ENCODE peak calls at places on chromosomes 13 and 19, in ten cellular contexts. K, V, S, F, Q, L, W, M, I and Y are unnamed samples.

GRCh38 chr19:43560687-43561086 is 14.6 kb downstream of the XRCC1 start:
- DNase-seq in S (no peak), V (no peak), M (no peak), Q (no peak), F (no peak), K (no peak), I (peak; percentile 68), W (no peak), L (peak; percentile 40), Y (no peak)

GRCh38 chr19:46515879-46516350 is 20.2 kb upstream of the PNMA8B start:
- DNase-seq in M (no peak), K (no peak), W (no peak), V (no peak), I (no peak), L (peak; percentile 80), S (peak; percentile 77), Q (no peak), F (no peak), Y (no peak)

GRCh38 chr19:42658148-42658547 is 63.4 kb upstream of the CEACAM8 start:
- DNase-seq in K (no peak), M (no peak), I (no peak), Q (no peak), L (no peak), W (no peak), V (no peak), S (no peak), F (no peak), Y (no peak)

GRCh38 chr13:21031594-21031993 is 29.8 kb downstream of the LATS2 start:
- DNase-seq in L (no peak), M (no peak), K (no peak), V (no peak), Q (no peak), S (no peak), W (no peak), I (no peak), F (no peak), Y (no peak)

GRCh38 chr13:63693696-63694095 is 2278.0 kb upstream of the PCDH20 start:
- DNase-seq in K (no peak), W (no peak), S (no peak), V (no peak), M (no peak), I (peak; percentile 71), Q (no peak), L (no peak), F (no peak), Y (no peak)

GRCh38 chr19:37999309-38000213 is 92.6 kb downstream of the SIPA1L3 start:
- DNase-seq in L (no peak), V (no peak), Q (no peak), S (no peak), K (no peak), W (peak; percentile 28), M (no peak), F (no peak), I (no peak), Y (no peak)

GRCh38 chr19:30214651-30215051 is 157.5 kb upstream of the ZNF536 start:
- DNase-seq in Q (no peak), F (no peak), V (no peak), L (no peak), K (no peak), S (no peak), I (no peak), W (no peak), M (peak; percentile 1), Y (no peak)

GRCh38 chr19:4910594-4911273 is 1.4 kb downstream of the UHRF1 start:
- DNase-seq in F (no peak), I (no peak), V (no peak), K (no peak), Q (no peak), W (no peak), L (no peak), S (peak; percentile 62), M (no peak), Y (no peak)

GRCh38 chr19:19447536-19448237 is 42.2 kb downstream of the GATAD2A start:
- DNase-seq in S (no peak), I (no peak), Q (no peak), V (no peak), K (no peak), W (no peak), M (no peak), L (no peak), F (no peak), Y (no peak)

GRCh38 chr19:33904681-33905080 is 108.0 kb downstream of the KCTD15 start:
- DNase-seq in L (peak; percentile 64), I (no peak), S (peak; percentile 40), F (no peak), M (no peak), K (no peak), W (no peak), Q (no peak), V (no peak), Y (no peak)

GRCh38 chr19:51750381-51751124 is 1.1 kb downstream of the FPR1 start:
- DNase-seq in M (no peak), W (no peak), L (no peak), I (no peak), K (no peak), S (no peak), Q (no peak), V (no peak), F (no peak), Y (no peak)

GRCh38 chr19:50003810-50004419 is 21.3 kb downstream of the VRK3 start:
- DNase-seq in Q (no peak), F (peak; percentile 46), W (peak; percentile 55), K (no peak), L (no peak), M (peak; percentile 44), I (no peak), V (peak; percentile 57), S (no peak), Y (peak; percentile 34)

DNA sequence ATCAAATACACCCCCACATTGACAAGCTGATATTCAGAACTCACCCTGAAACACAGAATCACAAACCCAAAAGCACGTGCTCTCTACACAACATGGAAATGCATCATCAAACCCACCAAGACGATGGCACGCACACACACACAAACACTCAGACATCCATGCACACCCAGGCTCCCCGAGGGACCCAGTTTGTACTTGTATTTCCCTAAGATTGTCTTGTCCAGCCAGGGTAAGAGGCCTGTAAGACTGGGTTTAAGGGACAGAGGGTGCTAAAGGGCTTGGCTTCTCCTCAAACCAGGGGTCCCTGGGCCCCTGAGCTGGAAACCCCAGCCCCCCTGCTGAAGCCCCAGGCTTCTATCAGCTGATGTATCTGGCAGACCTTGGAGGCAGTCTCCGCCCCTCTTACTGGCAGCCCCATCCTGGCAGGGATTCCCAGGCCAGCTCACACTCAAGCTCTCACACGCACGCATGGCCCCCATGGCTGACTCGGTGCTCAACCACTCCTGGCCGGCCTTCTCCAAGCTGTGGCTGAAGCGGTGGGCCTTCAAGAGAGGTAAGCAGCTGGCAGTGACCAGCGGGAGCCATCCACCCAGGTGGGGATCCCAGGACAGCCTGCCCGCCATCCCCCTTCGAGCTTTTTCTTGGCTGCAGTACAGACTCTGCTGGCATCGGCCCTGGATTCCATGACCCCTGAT is 6.6 kb downstream of the ARHGEF18 start:
- DNase-seq in I (peak; percentile 77), W (no peak), F (no peak), M (no peak), K (no peak), Q (no peak), V (no peak), S (no peak), L (no peak), Y (no peak)
- TF ChIP-seq POLR2AphosphoS5 in I (peak; percentile 32), W (no peak), F (no peak), M (no peak), K (no peak), Q (no peak), V (no peak), S (no peak), L (no peak), Y (no peak)

DNA sequence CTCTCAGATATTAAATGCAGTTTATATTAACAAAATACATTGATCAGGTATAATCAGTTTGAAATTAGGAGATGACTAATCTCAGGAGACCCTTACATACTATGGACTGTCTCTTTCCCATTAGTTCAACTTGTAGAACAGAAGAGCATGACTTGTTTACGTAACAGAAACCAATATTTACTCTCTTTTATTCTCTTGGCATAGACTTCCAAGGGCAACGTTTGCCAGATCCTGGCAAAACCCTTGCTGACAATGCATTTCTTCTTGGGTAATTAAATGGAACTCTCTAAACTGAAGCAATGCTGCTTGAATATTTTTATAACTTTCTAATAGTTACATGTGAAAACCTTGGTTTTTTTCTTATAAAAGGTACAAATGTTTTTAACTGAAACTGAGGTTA is 68.3 kb upstream of the MYO16 start:
- DNase-seq in F (no peak), W (no peak), S (no peak), I (no peak), L (no peak), Q (no peak), K (no peak), V (no peak), M (no peak), Y (no peak)
- TF ChIP-seq POLR2AphosphoS5 in F (no peak), W (no peak), S (no peak), I (no peak), L (no peak), Q (no peak), K (no peak), V (no peak), M (no peak), Y (no peak)

DNA sequence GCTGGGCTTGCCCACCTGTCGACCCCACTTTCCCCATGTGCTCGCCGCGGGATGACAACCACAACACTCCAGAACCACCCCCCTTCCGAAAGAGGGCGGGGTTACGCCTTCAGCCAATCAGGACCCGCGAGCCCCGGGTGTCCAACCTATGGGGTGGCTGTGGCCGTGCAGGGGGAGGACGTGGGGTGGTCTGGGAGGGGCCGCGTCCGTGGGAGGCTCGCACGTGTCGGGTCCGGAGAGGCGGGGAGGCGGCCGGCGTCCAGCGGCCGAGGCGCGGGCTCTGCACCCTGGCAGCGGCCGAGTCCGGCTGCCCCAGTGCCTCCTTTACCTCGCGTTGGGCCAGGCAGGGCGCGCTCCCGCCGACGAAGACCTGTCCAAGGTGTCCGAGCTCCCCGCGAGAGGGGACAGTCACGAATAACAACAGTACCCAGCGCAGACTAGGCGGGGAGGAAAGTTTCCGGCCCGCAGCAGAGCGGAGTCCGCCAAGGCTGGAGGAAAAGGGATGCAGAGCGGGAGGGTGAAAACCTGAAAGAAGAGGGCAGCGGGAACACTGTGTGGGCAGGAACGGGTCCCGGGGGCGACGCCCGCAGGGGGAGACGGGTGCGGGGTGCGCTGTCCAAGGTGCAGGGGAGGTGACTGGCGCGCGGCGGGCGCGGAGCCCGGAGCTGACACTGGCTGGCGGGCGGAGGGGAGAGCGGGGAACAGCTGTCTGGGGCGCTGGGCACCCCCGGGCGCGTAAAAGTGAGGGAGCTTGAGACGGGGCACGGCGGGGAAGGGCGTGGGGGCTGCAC is 896 bp downstream of the ENOX1 start:
- DNase-seq in K (peak; percentile 68), V (peak; percentile 39), S (peak; percentile 89), F (peak; percentile 30), L (peak; percentile 70), Q (no peak), M (no peak), I (peak; percentile 78), W (no peak), Y (peak; percentile 70)
- TF ChIP-seq POLR2AphosphoS5 in K (no peak), V (no peak), S (no peak), F (no peak), L (no peak), Q (no peak), M (no peak), I (no peak), W (no peak), Y (no peak)

GRCh38 chr19:2047449-2048103 is 3.5 kb downstream of the MKNK2 start:
- DNase-seq in K (no peak), W (no peak), I (peak; percentile 79), Q (no peak), S (no peak), M (no peak), V (no peak), L (no peak), F (no peak), Y (peak; percentile 82)
- TF ChIP-seq POLR2AphosphoS5 in K (no peak), W (no peak), I (peak; percentile 74), Q (no peak), S (no peak), M (peak; percentile 47), V (no peak), L (no peak), F (peak; percentile 71), Y (peak; percentile 53)